ENCODE peak calls at places on chromosomes 1 and 21, in six cellular contexts. P is keratinocyte, I is heart left ventricle, X is tibial nerve, J is pancreas, H is breast epithelium. W is an unnamed sample.

GRCh38 chr1:222140206-222140605 is 398.3 kb upstream of the DUSP10 start:
- DNase-seq in P (no peak), X (no peak), J (no peak), I (no peak), H (no peak), W (no peak)

GRCh38 chr21:41112740-41113692 is 54.9 kb upstream of the BACE2 start:
- DNase-seq in J (no peak), P (peak; percentile 97), X (no peak), H (peak; percentile 62), I (no peak), W (peak; percentile 54)

GRCh38 chr21:36825683-36826082 is 126.8 kb downstream of the SIM2 start:
- DNase-seq in X (no peak), I (no peak), J (no peak), H (no peak), P (no peak), W (no peak)

GRCh38 chr1:245859510-245860114 is 647.5 kb downstream of the SMYD3 start:
- DNase-seq in X (no peak), H (no peak), P (peak; percentile 21), J (no peak), I (no peak), W (no peak)

GRCh38 chr1:244801246-244801645 is 34.2 kb upstream of the COX20 start:
- DNase-seq in H (peak; percentile 28), I (peak; percentile 38), J (no peak), P (no peak), X (no peak), W (no peak)

GRCh38 chr1:29383972-29384371 is 147.7 kb downstream of the PTPRU start:
- DNase-seq in P (no peak), J (no peak), X (no peak), H (no peak), I (no peak), W (peak; percentile 34)

GRCh38 chr1:93616996-93617669 is 64.5 kb downstream of the BCAR3 start:
- DNase-seq in H (no peak), J (peak; percentile 80), X (no peak), P (no peak), I (peak; percentile 74), W (no peak)

GRCh38 chr1:186828612-186829542 is at the start of gene PLA2G4A:
- DNase-seq in I (peak; percentile 43), P (peak; percentile 15), X (peak; percentile 57), H (no peak), J (no peak), W (peak; percentile 72)

GRCh38 chr1:226691257-226691656 is 47.8 kb downstream of the ITPKB start:
- DNase-seq in P (no peak), J (no peak), X (no peak), I (no peak), H (no peak), W (no peak)

GRCh38 chr1:156860639-156861423 is at the start of gene NTRK1:
- DNase-seq in I (peak; percentile 56), J (no peak), P (no peak), H (no peak), X (no peak), W (no peak)

GRCh38 chr1:94819945-94820746 is at the start of gene SLC44A3:
- DNase-seq in J (peak; percentile 74), P (no peak), X (no peak), H (peak; percentile 54), I (peak; percentile 52), W (no peak)

GRCh38 chr21:14482165-14482564 is 64.0 kb downstream of the SAMSN1 start:
- DNase-seq in J (no peak), P (no peak), X (peak; percentile 11), I (no peak), H (no peak), W (no peak)

GRCh38 chr1:26322042-26322331 is 4.2 kb downstream of the CD52 start:
- DNase-seq in I (no peak), X (no peak), J (no peak), P (no peak), H (no peak), W (no peak)

GRCh38 chr1:112866151-112866550 is 89.8 kb downstream of the SLC16A1 start:
- DNase-seq in I (no peak), H (no peak), X (no peak), J (no peak), P (peak; percentile 30), W (no peak)

GRCh38 chr1:201715351-201715750 is 113.6 kb upstream of the IPO9 start:
- DNase-seq in H (no peak), P (no peak), J (no peak), I (peak; percentile 26), X (no peak), W (no peak)

GRCh38 chr1:103160281-103160680 is 52.0 kb upstream of the COL11A1 start:
- DNase-seq in H (no peak), J (no peak), X (no peak), P (no peak), I (no peak), W (no peak)

GRCh38 chr1:100034465-100034864 is 64.7 kb downstream of the SLC35A3 start:
- DNase-seq in P (no peak), J (no peak), I (no peak), H (no peak), X (no peak), W (no peak)

GRCh38 chr1:45097944-45098343 is 85.9 kb downstream of the UROD start:
- DNase-seq in P (no peak), J (no peak), I (no peak), H (no peak), X (no peak), W (no peak)

GRCh38 chr1:234582186-234582585 is 27.8 kb downstream of the IRF2BP2 start:
- DNase-seq in J (no peak), P (no peak), H (no peak), I (no peak), X (no peak), W (peak; percentile 59)

DNA sequence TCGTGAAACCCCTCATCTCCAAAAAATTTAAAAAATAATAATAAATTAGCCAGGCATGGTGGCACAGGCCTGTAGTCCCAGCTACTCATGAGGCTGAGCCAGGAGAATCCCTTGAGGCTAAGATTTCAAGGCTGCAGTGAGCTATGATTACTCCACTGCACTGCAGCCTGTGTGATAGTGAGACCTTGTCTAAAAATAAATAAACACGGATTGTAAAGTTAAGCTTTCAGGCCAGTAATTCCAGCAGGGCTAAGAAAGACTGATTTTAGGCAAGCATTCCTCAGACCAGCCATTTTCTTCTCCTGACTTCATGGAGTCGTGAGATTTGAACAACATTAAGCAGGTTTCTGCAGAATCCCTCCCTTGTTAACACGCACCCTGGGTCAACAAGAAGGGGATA is 77.2 kb upstream of the EFHD2 start:
- DNase-seq in P (no peak), I (no peak), J (no peak), X (no peak), H (no peak), W (no peak)
- TF ChIP-seq CTCF in P (no peak), I (no peak), J (no peak), X (no peak), H (no peak), W (no peak)

GRCh38 chr1:39089811-39090519 is 63.8 kb downstream of the NDUFS5 start:
- DNase-seq in J (no peak), X (no peak), I (no peak), H (no peak), P (no peak), W (no peak)
- H3K4me1 ChIP-seq in J (no peaks in the 10 kb centered on the region), X (no peaks in the 10 kb centered on the region), I (peaks cover 37% of the 10 kb centered on the region), H (no peaks in the 10 kb centered on the region), P (peaks cover 19% of the 10 kb centered on the region), W (peaks cover 35% of the 10 kb centered on the region)

DNA sequence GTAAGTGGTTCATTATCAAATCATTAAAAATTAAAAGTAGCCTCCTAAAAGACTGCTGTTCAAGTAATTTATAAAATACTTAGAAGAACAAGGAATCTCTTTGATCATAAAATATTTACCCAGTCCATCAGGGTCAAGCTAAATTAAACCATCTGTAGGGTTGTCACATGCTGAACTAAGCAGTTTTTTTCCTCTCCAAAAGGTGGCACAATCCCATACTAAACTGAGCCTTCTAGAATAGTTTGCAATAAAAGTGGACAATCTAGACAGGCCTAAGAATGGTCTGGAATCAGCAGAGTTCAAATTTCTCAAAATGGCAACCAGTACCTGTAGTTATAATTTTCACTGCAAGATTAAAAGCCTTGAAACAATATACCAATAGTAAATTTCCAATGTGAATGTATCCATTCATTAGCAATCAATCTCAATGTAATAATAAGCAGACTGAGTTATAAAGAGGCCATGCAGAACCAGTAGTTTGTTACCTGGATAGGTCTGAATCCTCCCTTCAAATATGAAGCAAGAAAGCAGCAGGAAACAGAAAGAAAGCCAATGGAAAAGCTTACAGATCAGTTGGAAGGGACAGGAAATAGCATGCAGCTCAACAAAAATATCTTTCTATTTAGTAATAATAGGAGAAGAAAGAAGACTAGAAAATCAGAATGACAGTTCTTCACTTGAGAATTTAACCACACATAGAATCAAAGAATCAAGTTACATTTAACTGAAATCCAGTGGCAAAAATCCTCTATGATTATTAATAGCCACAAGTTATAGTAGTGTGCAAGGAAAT is 194.6 kb downstream of the EIF4G3 start:
- DNase-seq in J (no peak), I (no peak), H (no peak), X (no peak), P (no peak), W (no peak)
- TF ChIP-seq CTCF in J (no peak), I (no peak), H (peak; percentile 38), X (peak; percentile 34), P (peak; percentile 25), W (no peak)

GRCh38 chr1:31575373-31576140 is 758 bp upstream of the TINAGL1 start:
- DNase-seq in P (peak; percentile 80), X (no peak), I (no peak), H (peak; percentile 85), J (peak; percentile 79), W (peak; percentile 58)

GRCh38 chr1:31576201-31576669 is at the start of gene TINAGL1:
- DNase-seq in X (no peak), J (peak; percentile 75), P (peak; percentile 96), H (peak; percentile 69), I (peak; percentile 81), W (peak; percentile 64)

GRCh38 chr1:31579374-31579773 is 3.1 kb downstream of the TINAGL1 start:
- DNase-seq in P (no peak), I (peak; percentile 56), J (no peak), X (no peak), H (no peak), W (peak; percentile 57)

GRCh38 chr1:31576743-31577455 is 584 bp downstream of the TINAGL1 start:
- DNase-seq in I (peak; percentile 30), X (no peak), H (no peak), P (no peak), J (no peak), W (peak; percentile 55)

DNA sequence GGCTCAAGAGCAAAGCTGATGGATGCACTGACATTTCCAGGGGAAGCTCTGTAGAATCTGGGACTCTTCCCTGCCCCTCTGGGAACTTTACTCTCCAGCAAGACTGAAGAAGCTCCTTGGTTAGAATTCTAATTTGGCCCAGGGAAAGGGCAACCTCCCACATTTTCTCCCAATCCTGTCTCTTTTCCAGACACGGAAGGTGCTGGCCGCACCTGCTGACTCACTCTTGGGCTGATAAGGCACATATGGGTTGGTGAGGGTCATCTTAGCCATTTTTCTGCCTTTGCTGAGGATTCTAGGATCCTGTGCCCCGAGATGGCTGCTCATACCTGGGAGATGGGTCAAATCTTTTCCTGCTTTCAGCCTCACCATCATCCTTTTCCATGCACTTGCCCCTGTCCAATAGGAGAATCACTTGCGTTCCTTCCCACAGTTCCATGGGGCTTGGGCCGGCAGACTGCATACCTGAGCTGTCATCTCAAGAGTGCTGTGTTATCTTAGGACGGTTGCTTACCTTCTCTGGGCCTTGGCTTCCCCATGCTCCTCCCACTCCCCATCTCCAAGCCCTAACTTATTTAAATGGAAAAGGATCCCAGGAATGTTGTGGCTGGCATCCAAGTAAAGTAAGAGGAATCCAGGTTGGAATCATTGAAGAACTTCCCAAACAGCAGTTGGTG is 1.3 kb downstream of the TINAGL1 start:
- DNase-seq in P (no peak), J (no peak), X (no peak), H (no peak), I (peak; percentile 44), W (peak; percentile 58)
- H3K4me1 ChIP-seq in P (peaks cover 74% of the 10 kb centered on the region), J (peaks cover 3% of the 10 kb centered on the region), X (no peaks in the 10 kb centered on the region), H (peaks cover 25% of the 10 kb centered on the region), I (peaks cover 78% of the 10 kb centered on the region), W (peaks cover 74% of the 10 kb centered on the region)

W was measured in right atrium auricular region.